ENCODE peak calls at places on chromosomes 5 and 9, in nine cellular contexts. One of them, this sample, is unnamed.
A peak's percentile ranks its signal among the peaks of the same experiment; 100 is the strongest.

GRCh38 chr5:62168882-62169281 is 137.1 kb upstream of the KIF2A start:
- DNase-seq in NCI-H1694 treated with DMSO at 0.1 percent for 48 hours: no peak
- DNase-seq in KBM-7: no peak
- DNase-seq in T-helper 1 cell: no peak
- DNase-seq in neuronal stem cell: no peak
- DNase-seq in AML-193: no peak
- DNase-seq in Karpas-422: no peak
- DNase-seq in HTR-8/SVneo: no peak
- DNase-seq in AG04449: no peak
- DNase-seq in this sample: no peak

GRCh38 chr5:156694556-156694955 is 155.5 kb upstream of the PPP1R2B start:
- DNase-seq in Karpas-422: no peak
- DNase-seq in neuronal stem cell: no peak
- DNase-seq in AML-193: no peak
- DNase-seq in T-helper 1 cell: no peak
- DNase-seq in AG04449: no peak
- DNase-seq in HTR-8/SVneo: no peak
- DNase-seq in NCI-H1694 treated with DMSO at 0.1 percent for 48 hours: no peak
- DNase-seq in KBM-7: no peak
- DNase-seq in this sample: no peak

GRCh38 chr9:134965851-134966250 is 48.1 kb upstream of the FCN1 start:
- DNase-seq in HTR-8/SVneo: no peak
- DNase-seq in neuronal stem cell: no peak
- DNase-seq in T-helper 1 cell: no peak
- DNase-seq in NCI-H1694 treated with DMSO at 0.1 percent for 48 hours: no peak
- DNase-seq in AML-193: no peak
- DNase-seq in KBM-7: no peak
- DNase-seq in Karpas-422: no peak
- DNase-seq in AG04449: no peak
- DNase-seq in this sample: peak; percentile 10

GRCh38 chr9:569276-569675 is 272.2 kb upstream of the DMRT1 start:
- DNase-seq in NCI-H1694 treated with DMSO at 0.1 percent for 48 hours: no peak
- DNase-seq in AG04449: no peak
- DNase-seq in AML-193: no peak
- DNase-seq in T-helper 1 cell: no peak
- DNase-seq in HTR-8/SVneo: no peak
- DNase-seq in KBM-7: no peak
- DNase-seq in neuronal stem cell: no peak
- DNase-seq in Karpas-422: peak; percentile 80
- DNase-seq in this sample: no peak

GRCh38 chr9:92730897-92731296 is 33.7 kb downstream of the BICD2 start:
- DNase-seq in Karpas-422: no peak
- DNase-seq in KBM-7: no peak
- DNase-seq in AG04449: no peak
- DNase-seq in NCI-H1694 treated with DMSO at 0.1 percent for 48 hours: no peak
- DNase-seq in neuronal stem cell: no peak
- DNase-seq in HTR-8/SVneo: no peak
- DNase-seq in T-helper 1 cell: no peak
- DNase-seq in AML-193: no peak
- DNase-seq in this sample: no peak

GRCh38 chr5:81393783-81394718 is at the start of gene ACOT12:
- DNase-seq in AG04449: no peak
- DNase-seq in AML-193: no peak
- DNase-seq in KBM-7: no peak
- DNase-seq in T-helper 1 cell: no peak
- DNase-seq in Karpas-422: peak; percentile 31
- DNase-seq in NCI-H1694 treated with DMSO at 0.1 percent for 48 hours: no peak
- DNase-seq in HTR-8/SVneo: no peak
- DNase-seq in neuronal stem cell: peak; percentile 35
- DNase-seq in this sample: peak; percentile 86

GRCh38 chr5:18965893-18966292 is 1022.1 kb downstream of the CDH18 start:
- DNase-seq in AG04449: no peak
- DNase-seq in NCI-H1694 treated with DMSO at 0.1 percent for 48 hours: no peak
- DNase-seq in AML-193: no peak
- DNase-seq in T-helper 1 cell: no peak
- DNase-seq in KBM-7: no peak
- DNase-seq in neuronal stem cell: no peak
- DNase-seq in HTR-8/SVneo: no peak
- DNase-seq in Karpas-422: no peak
- DNase-seq in this sample: no peak

GRCh38 chr9:19239955-19240354 is 9.5 kb downstream of the DENND4C start:
- DNase-seq in AML-193: no peak
- DNase-seq in NCI-H1694 treated with DMSO at 0.1 percent for 48 hours: no peak
- DNase-seq in Karpas-422: no peak
- DNase-seq in HTR-8/SVneo: no peak
- DNase-seq in T-helper 1 cell: no peak
- DNase-seq in AG04449: no peak
- DNase-seq in neuronal stem cell: no peak
- DNase-seq in KBM-7: no peak
- DNase-seq in this sample: no peak

GRCh38 chr5:83044941-83045340 is 32.3 kb downstream of the TMEM167A start:
- DNase-seq in HTR-8/SVneo: no peak
- DNase-seq in T-helper 1 cell: no peak
- DNase-seq in neuronal stem cell: no peak
- DNase-seq in KBM-7: no peak
- DNase-seq in AML-193: no peak
- DNase-seq in NCI-H1694 treated with DMSO at 0.1 percent for 48 hours: no peak
- DNase-seq in Karpas-422: no peak
- DNase-seq in AG04449: no peak
- DNase-seq in this sample: no peak

GRCh38 chr5:38423536-38424178 is 132.8 kb downstream of the LIFR start:
- DNase-seq in AG04449: no peak
- DNase-seq in T-helper 1 cell: no peak
- DNase-seq in NCI-H1694 treated with DMSO at 0.1 percent for 48 hours: peak; percentile 29
- DNase-seq in neuronal stem cell: no peak
- DNase-seq in AML-193: no peak
- DNase-seq in KBM-7: no peak
- DNase-seq in Karpas-422: no peak
- DNase-seq in HTR-8/SVneo: no peak
- DNase-seq in this sample: no peak

GRCh38 chr5:180135128-180135955 is 63.8 kb upstream of the RNF130 start:
- DNase-seq in AG04449: peak; percentile 5
- DNase-seq in NCI-H1694 treated with DMSO at 0.1 percent for 48 hours: no peak
- DNase-seq in HTR-8/SVneo: peak; percentile 71
- DNase-seq in neuronal stem cell: no peak
- DNase-seq in T-helper 1 cell: no peak
- DNase-seq in AML-193: peak; percentile 53
- DNase-seq in KBM-7: peak; percentile 79
- DNase-seq in Karpas-422: no peak
- DNase-seq in this sample: peak; percentile 51

GRCh38 chr5:173472164-173472563 is 143.9 kb upstream of the STC2 start:
- DNase-seq in KBM-7: no peak
- DNase-seq in AML-193: no peak
- DNase-seq in NCI-H1694 treated with DMSO at 0.1 percent for 48 hours: no peak
- DNase-seq in T-helper 1 cell: no peak
- DNase-seq in AG04449: peak; percentile 86
- DNase-seq in HTR-8/SVneo: peak; percentile 60
- DNase-seq in neuronal stem cell: no peak
- DNase-seq in Karpas-422: no peak
- DNase-seq in this sample: no peak

GRCh38 chr5:133520991-133521706 is 91.2 kb downstream of the FSTL4 start:
- DNase-seq in T-helper 1 cell: no peak
- DNase-seq in HTR-8/SVneo: no peak
- DNase-seq in AG04449: no peak
- DNase-seq in KBM-7: no peak
- DNase-seq in AML-193: no peak
- DNase-seq in neuronal stem cell: no peak
- DNase-seq in Karpas-422: no peak
- DNase-seq in NCI-H1694 treated with DMSO at 0.1 percent for 48 hours: no peak
- DNase-seq in this sample: no peak

GRCh38 chr9:35079041-35079425 is 709 bp downstream of the FANCG start:
- DNase-seq in AML-193: no peak
- DNase-seq in HTR-8/SVneo: no peak
- DNase-seq in NCI-H1694 treated with DMSO at 0.1 percent for 48 hours: no peak
- DNase-seq in AG04449: no peak
- DNase-seq in KBM-7: no peak
- DNase-seq in neuronal stem cell: no peak
- DNase-seq in Karpas-422: peak; percentile 53
- DNase-seq in T-helper 1 cell: no peak
- DNase-seq in this sample: no peak

GRCh38 chr5:42656661-42657035 is 100.0 kb upstream of the CCDC152 start:
- DNase-seq in Karpas-422: no peak
- DNase-seq in AG04449: no peak
- DNase-seq in KBM-7: no peak
- DNase-seq in neuronal stem cell: no peak
- DNase-seq in HTR-8/SVneo: no peak
- DNase-seq in T-helper 1 cell: no peak
- DNase-seq in AML-193: no peak
- DNase-seq in NCI-H1694 treated with DMSO at 0.1 percent for 48 hours: peak; percentile 7
- DNase-seq in this sample: no peak

GRCh38 chr9:34493972-34494535 is 28.7 kb downstream of the ENHO start:
- DNase-seq in neuronal stem cell: peak; percentile 70
- DNase-seq in T-helper 1 cell: no peak
- DNase-seq in KBM-7: peak; percentile 54
- DNase-seq in HTR-8/SVneo: peak; percentile 30
- DNase-seq in AML-193: no peak
- DNase-seq in AG04449: no peak
- DNase-seq in Karpas-422: peak; percentile 80
- DNase-seq in NCI-H1694 treated with DMSO at 0.1 percent for 48 hours: no peak
- DNase-seq in this sample: no peak

GRCh38 chr5:56900395-56900794 is 9.0 kb upstream of the SETD9 start:
- DNase-seq in HTR-8/SVneo: no peak
- DNase-seq in KBM-7: no peak
- DNase-seq in neuronal stem cell: no peak
- DNase-seq in T-helper 1 cell: no peak
- DNase-seq in Karpas-422: no peak
- DNase-seq in NCI-H1694 treated with DMSO at 0.1 percent for 48 hours: no peak
- DNase-seq in AG04449: no peak
- DNase-seq in AML-193: no peak
- DNase-seq in this sample: no peak

GRCh38 chr9:135230386-135230765 is 142.9 kb downstream of the OLFM1 start:
- DNase-seq in HTR-8/SVneo: no peak
- DNase-seq in KBM-7: no peak
- DNase-seq in neuronal stem cell: no peak
- DNase-seq in NCI-H1694 treated with DMSO at 0.1 percent for 48 hours: no peak
- DNase-seq in Karpas-422: no peak
- DNase-seq in T-helper 1 cell: no peak
- DNase-seq in AML-193: no peak
- DNase-seq in AG04449: no peak
- DNase-seq in this sample: no peak

This sample was measured in upper lobe of left lung.